ENCODE peak calls at places on chromosome 19, in six cellular contexts. D is uterus, C is WERI-Rb-1, L is tibial artery, O is psoas muscle, V is heart right ventricle. S is an unnamed sample. For H3K9me3, the result is how much of the 10 kb centered on the place peaks cover.

GRCh38 chr19:8377598-8377997 is 12.6 kb upstream of the RAB11B start:
- DNase-seq in O (peak), L (no peak), D (no peak), V (no peak), C (no peak), S (no peak)

GRCh38 chr19:6856749-6857372 is 30.5 kb upstream of the ADGRE1 start:
- DNase-seq in D (no peak), V (no peak), O (no peak), C (no peak), L (no peak), S (no peak)

GRCh38 chr19:16205205-16206045 is 7.7 kb downstream of the AP1M1 start:
- DNase-seq in V (peak), L (peak), O (no peak), C (no peak), D (no peak), S (no peak)

GRCh38 chr19:41901707-41902360 is 18.9 kb downstream of the ARHGEF1 start:
- DNase-seq in D (no peak), V (no peak), C (no peak), O (no peak), L (no peak), S (no peak)

GRCh38 chr19:45340232-45340898 is at the start of gene KLC3:
- DNase-seq in D (no peak), C (peak), V (no peak), O (no peak), L (no peak), S (peak)

GRCh38 chr19:6828698-6829633 is 56.5 kb downstream of the VAV1 start:
- DNase-seq in D (no peak), C (no peak), V (no peak), L (no peak), O (no peak), S (no peak)

GRCh38 chr19:3440082-3440481 is 40.2 kb downstream of the SMIM24 start:
- DNase-seq in D (no peak), O (peak), L (peak), V (peak), C (peak), S (peak)

GRCh38 chr19:9936151-9937000 is at the start of gene OLFM2:
- DNase-seq in D (peak), O (no peak), L (no peak), C (peak), V (peak), S (no peak)

GRCh38 chr19:6861683-6862286 is 25.6 kb upstream of the ADGRE1 start:
- DNase-seq in C (no peak), L (no peak), D (no peak), V (no peak), O (no peak), S (no peak)

GRCh38 chr19:47240996-47241918 is 10.3 kb upstream of the BBC3 start:
- DNase-seq in V (peak), D (peak), O (peak), L (peak), C (peak), S (peak)

GRCh38 chr19:28292822-28293500 is 920.0 kb downstream of the UQCRFS1 start:
- DNase-seq in L (no peak), O (no peak), D (no peak), V (no peak), C (no peak), S (no peak)

GRCh38 chr19:28631931-28632330 is 581.0 kb downstream of the UQCRFS1 start:
- DNase-seq in L (no peak), O (no peak), V (no peak), C (no peak), D (no peak), S (no peak)

GRCh38 chr19:2394054-2394668 is 33.2 kb downstream of the TIMM13 start:
- DNase-seq in C (no peak), D (no peak), V (no peak), L (no peak), O (no peak), S (no peak)

GRCh38 chr19:14361824-14362223 is 19.4 kb upstream of the ADGRE5 start:
- DNase-seq in O (no peak), D (peak), V (no peak), C (peak), L (no peak), S (no peak)

GRCh38 chr19:55680339-55681130 is 5.5 kb downstream of the EPN1 start:
- DNase-seq in V (no peak), C (no peak), L (no peak), D (no peak), O (no peak), S (no peak)

GRCh38 chr19:57302020-57302465 is 18.2 kb upstream of the ZNF543 start:
- DNase-seq in C (no peak), L (peak), V (no peak), D (no peak), O (peak), S (no peak)

GRCh38 chr19:45780146-45780447 is 2.2 kb downstream of the DMPK start:
- DNase-seq in O (no peak), L (no peak), D (no peak), V (no peak), C (no peak), S (no peak)

GRCh38 chr19:45391346-45391745 is 13.5 kb downstream of the PPP1R13L start:
- DNase-seq in V (no peak), O (no peak), C (no peak), D (no peak), L (no peak), S (no peak)

GRCh38 chr19:35722461-35722860 is 4.7 kb downstream of the KMT2B start:
- DNase-seq in O (no peak), L (no peak), D (no peak), C (no peak), V (no peak), S (no peak)

GRCh38 chr19:10637894-10638293 is 12.5 kb downstream of the SLC44A2 start:
- DNase-seq in V (no peak), D (no peak), L (no peak), O (no peak), C (no peak), S (no peak)

GRCh38 chr19:22623841-22624221 is 10.3 kb upstream of the ZNF492 start:
- DNase-seq in O (no peak), V (no peak), L (no peak), C (no peak), D (no peak), S (no peak)

GRCh38 chr19:29526730-29527499 is 1.1 kb downstream of the VSTM2B start:
- DNase-seq in D (no peak), C (no peak), V (no peak), O (peak), L (no peak), S (no peak)

GRCh38 chr19:43713208-43713607 is 2.7 kb upstream of the IRGC start:
- DNase-seq in O (no peak), D (no peak), L (no peak), C (no peak), V (no peak), S (no peak)

GRCh38 chr19:14405380-14405757 is 13.8 kb downstream of the DDX39A start:
- DNase-seq in D (no peak), C (no peak), O (no peak), L (no peak), V (no peak), S (no peak)

GRCh38 chr19:16034180-16034579 is 42.1 kb upstream of the TPM4 start:
- DNase-seq in D (no peak), L (no peak), C (no peak), O (no peak), V (no peak), S (no peak)

GRCh38 chr19:23917856-23918255 is 3.2 kb downstream of the ZNF726 start:
- DNase-seq in D (no peak), O (no peak), C (no peak), L (no peak), V (no peak), S (no peak)

DNA sequence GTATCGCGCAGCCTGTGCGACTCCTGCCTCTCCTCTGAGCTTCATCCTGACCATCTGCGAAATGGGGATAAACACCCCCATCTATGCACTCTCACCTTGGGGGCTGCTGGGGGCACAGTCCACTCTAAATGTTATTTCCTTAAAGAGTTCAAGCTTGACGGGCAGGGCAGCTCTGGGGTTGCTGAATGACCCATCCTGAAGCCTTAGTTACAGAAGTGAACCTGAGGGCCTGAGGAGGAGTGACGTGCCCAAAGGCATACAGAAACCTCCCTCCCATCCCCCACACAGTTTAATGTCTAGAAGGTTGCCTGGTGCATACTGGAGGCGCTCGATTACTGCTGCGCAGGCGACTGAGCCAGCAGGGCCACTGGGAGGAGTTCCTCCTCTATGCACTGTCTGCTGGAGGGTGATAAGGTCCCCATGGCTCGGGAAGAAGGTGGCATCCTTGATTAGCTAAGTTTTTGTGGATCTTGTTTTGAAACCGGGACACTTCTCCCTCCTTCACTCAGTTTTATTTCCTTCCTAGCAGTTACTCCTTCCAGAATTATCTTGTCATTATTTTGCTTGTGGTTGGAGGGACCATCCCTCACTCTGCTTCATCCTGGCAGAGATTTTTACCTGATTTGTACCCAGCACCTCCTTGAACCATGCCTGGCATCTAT is 572 bp upstream of the FKBP8 start:
- DNase-seq in D (peak), O (no peak), V (peak), C (peak), L (no peak), S (peak)
- TF ChIP-seq CTCF in D (no peak), O (no peak), V (no peak), C (no peak), L (no peak), S (peak)

DNA sequence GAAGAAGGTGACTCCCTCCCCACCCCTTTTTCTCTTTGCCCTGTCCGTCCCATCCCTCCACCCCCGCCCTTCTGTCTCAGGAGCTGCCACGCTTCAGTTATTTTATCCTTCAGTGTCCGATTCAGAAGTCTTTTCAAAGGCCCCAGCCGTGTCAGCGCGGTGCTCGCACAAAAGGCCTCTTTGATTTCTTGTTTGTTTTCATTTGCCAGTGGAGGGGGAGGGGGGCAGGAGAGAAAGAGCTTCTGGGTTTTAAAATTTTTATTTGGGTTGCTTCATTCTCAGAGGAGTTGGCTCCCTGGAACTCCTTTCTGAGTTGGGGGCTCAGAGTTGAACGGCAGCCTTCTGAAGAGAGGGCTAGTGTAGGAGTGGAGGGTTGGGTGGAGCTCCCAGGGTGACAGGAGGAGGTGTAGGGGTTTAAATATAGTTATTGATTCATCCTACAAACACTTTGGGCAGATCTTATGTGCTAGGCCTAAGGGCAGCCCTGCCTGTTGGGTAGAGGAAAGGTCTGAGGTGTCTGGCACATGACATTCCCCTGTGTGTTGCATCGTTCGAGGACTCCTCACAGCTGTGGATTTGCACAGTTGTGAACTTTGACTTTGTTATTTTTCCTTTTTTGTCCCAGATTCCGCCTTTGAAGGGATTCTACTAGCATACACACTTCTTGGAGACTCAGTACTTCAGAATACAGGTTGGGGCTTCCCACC is 36.8 kb downstream of the NFIX start:
- DNase-seq in C (peak), O (peak), D (no peak), V (no peak), L (no peak), S (no peak)
- H3K27ac ChIP-seq in C (peak), O (peak), D (peak), V (peak), L (peak), S (no peak)

GRCh38 chr19:53579518-53579917 is 41.6 kb downstream of the ZNF331 start:
- DNase-seq in C (no peak), O (no peak), L (no peak), V (no peak), D (no peak), S (no peak)
- H3K9me3 ChIP-seq in C (under half), O (under half), L (under half), V (under half), D (under half), S (half or more)

GRCh38 chr19:4657835-4658234 is 12.3 kb downstream of the MYDGF start:
- DNase-seq in L (no peak), C (no peak), O (no peak), D (no peak), V (no peak), S (no peak)

GRCh38 chr19:4660993-4661392 is 9.1 kb downstream of the MYDGF start:
- DNase-seq in L (no peak), D (no peak), V (no peak), C (no peak), O (no peak), S (no peak)

GRCh38 chr19:4662812-4663211 is 7.3 kb downstream of the MYDGF start:
- DNase-seq in O (no peak), L (no peak), C (no peak), V (no peak), D (no peak), S (no peak)

GRCh38 chr19:4662020-4662695 is 8.0 kb downstream of the MYDGF start:
- DNase-seq in L (no peak), D (no peak), V (no peak), C (no peak), O (no peak), S (no peak)

GRCh38 chr19:4660181-4660791 is 9.9 kb downstream of the MYDGF start:
- DNase-seq in V (no peak), L (no peak), O (no peak), C (peak), D (no peak), S (no peak)
- TF ChIP-seq CTCF in V (peak), L (no peak), O (peak), C (peak), D (no peak), S (no peak)

GRCh38 chr19:50838239-50838638 is 4.9 kb upstream of the KLK15 start:
- DNase-seq in O (no peak), V (no peak), D (no peak), L (no peak), C (no peak), S (no peak)
- H3K27ac ChIP-seq in O (no peak), V (no peak), D (no peak), L (no peak), C (no peak), S (no peak)

GRCh38 chr19:5333581-5334365 is 6.8 kb downstream of the PTPRS start:
- DNase-seq in D (no peak), C (no peak), L (no peak), O (no peak), V (no peak), S (no peak)
- H3K9me3 ChIP-seq in D (under half), C (under half), L (under half), O (under half), V (under half), S (under half)

GRCh38 chr19:1268392-1269064 is 604 bp upstream of the CIRBP start:
- DNase-seq in C (no peak), V (peak), L (no peak), O (peak), D (peak), S (no peak)

GRCh38 chr19:1269065-1269477 is at the start of gene CIRBP:
- DNase-seq in O (peak), C (peak), V (peak), D (peak), L (peak), S (peak)

GRCh38 chr19:1270168-1270853 is 1.2 kb downstream of the CIRBP start:
- DNase-seq in O (peak), V (no peak), C (no peak), D (no peak), L (no peak), S (no peak)

GRCh38 chr19:1270854-1271527 is 1.9 kb downstream of the CIRBP start:
- DNase-seq in C (no peak), L (no peak), V (no peak), D (no peak), O (no peak), S (no peak)

GRCh38 chr19:1269478-1270167 is 491 bp downstream of the CIRBP start:
- DNase-seq in L (peak), O (peak), V (peak), D (peak), C (peak), S (peak)
- TF ChIP-seq CTCF in L (no peak), O (no peak), V (no peak), D (no peak), C (no peak), S (no peak)

GRCh38 chr19:48698046-48698445 is 2.3 kb downstream of the FUT2 start:
- DNase-seq in L (no peak), C (no peak), O (no peak), V (no peak), D (no peak), S (no peak)

GRCh38 chr19:48696353-48697010 is 711 bp downstream of the FUT2 start:
- DNase-seq in V (no peak), D (no peak), C (peak), O (no peak), L (no peak), S (no peak)

DNA sequence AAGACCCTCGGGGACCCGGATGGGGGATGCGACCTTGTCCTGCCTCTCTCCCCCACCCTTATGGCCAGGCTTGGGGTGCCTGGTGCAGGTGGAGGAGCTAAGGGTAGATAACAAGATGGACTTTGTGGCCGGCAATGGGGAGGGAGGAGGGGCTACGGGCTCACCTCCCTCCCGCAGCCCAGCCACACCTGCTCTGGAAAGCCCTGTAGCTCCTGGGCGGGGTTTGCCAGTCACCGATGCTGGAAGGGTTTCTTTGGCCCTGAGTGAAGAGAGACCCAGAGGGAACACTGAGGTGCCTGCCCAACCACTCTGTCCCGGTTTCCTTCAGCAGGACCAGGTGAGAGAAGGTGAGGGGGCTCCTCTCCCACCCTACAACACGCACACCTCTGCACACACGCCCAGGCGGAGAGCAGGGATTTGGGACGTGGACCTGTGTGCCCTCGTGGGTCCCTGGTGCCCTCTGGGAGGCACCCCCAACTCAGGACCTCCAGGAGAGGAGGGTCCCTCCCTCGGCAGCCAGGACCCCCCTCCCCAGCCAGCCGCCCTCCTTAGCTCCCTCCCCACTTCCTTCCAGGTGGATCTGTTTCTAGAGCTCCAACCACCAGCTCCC is at the start of gene FUT2:
- DNase-seq in L (no peak), D (no peak), C (peak), V (no peak), O (no peak), S (no peak)
- H3K27ac ChIP-seq in L (no peak), D (peak), C (peak), V (no peak), O (no peak), S (no peak)

GRCh38 chr19:40055832-40056504 is at the start of gene ZNF780B:
- DNase-seq in D (peak), O (peak), C (peak), V (peak), L (peak), S (peak)
- H3K9me3 ChIP-seq in D (under half), O (under half), C (under half), V (under half), L (under half), S (under half)

GRCh38 chr19:12247644-12248222 is 47.0 kb downstream of the ZNF44 start:
- DNase-seq in D (no peak), L (no peak), O (no peak), C (no peak), V (no peak), S (no peak)

DNA sequence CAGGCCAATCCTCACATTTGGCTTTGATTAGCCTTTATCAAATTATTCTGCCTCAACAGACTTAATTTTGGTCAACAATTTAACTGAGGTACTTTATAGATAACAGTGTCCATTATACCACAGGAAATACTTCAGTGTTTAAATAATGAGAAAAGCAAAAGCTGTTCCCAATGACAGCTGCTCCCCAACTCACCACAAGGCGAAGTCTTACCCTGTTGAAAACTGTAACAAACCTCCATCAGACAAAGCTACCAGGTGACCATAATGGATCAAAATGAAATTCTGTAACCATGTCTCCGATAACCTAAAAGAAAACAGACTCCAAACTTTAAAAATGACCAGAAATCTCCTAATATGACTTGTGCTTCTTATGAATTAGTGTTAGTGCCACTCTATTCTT is 50.3 kb downstream of the ZNF44 start:
- DNase-seq in O (no peak), C (no peak), V (no peak), L (no peak), D (no peak), S (no peak)
- TF ChIP-seq CTCF in O (no peak), C (peak), V (no peak), L (no peak), D (no peak), S (no peak)

S was measured in CD4-positive, alpha-beta T cell.